ENCODE peak calls at places on chromosome 7, in five cellular contexts. O is choroid plexus epithelial cell; E is EL; W is endodermal cell; P is CD4-positive, alpha-beta T cell. X is an unnamed sample.
A peak's percentile ranks its signal among the peaks of the same experiment; 100 is the strongest.

GRCh38 chr7:129781128-129781855 is 169.8 kb downstream of the NRF1 start:
- DNase-seq in O (no peak), E (no peak), W (peak; percentile 86), P (no peak), X (no peak)

GRCh38 chr7:92670204-92670851 is 80.1 kb upstream of the FAM133B start:
- DNase-seq in O (no peak), E (no peak), W (no peak), P (no peak), X (no peak)

GRCh38 chr7:139482122-139482521 is 1.4 kb downstream of the KLRG2 start:
- DNase-seq in O (no peak), E (no peak), W (no peak), P (no peak), X (no peak)

GRCh38 chr7:95527033-95527775 is 41.5 kb downstream of the ASB4 start:
- DNase-seq in O (peak; percentile 74), E (peak; percentile 53), W (peak; percentile 84), P (no peak), X (peak; percentile 44)

GRCh38 chr7:142759433-142759832 is 10.2 kb downstream of the PRSS1 start:
- DNase-seq in O (no peak), E (no peak), W (peak; percentile 31), P (no peak), X (no peak)

GRCh38 chr7:154744226-154744860 is 258.6 kb downstream of the PAXIP1 start:
- DNase-seq in O (peak; percentile 2), E (no peak), W (peak; percentile 96), P (no peak), X (no peak)

GRCh38 chr7:6258440-6259182 is 13.8 kb downstream of the CYTH3 start:
- DNase-seq in O (peak; percentile 97), E (peak; percentile 79), W (no peak), P (no peak), X (peak; percentile 79)

GRCh38 chr7:112192236-112193154 is 13.7 kb downstream of the DOCK4 start:
- DNase-seq in O (peak; percentile 65), E (peak; percentile 69), W (no peak), P (no peak), X (peak; percentile 88)

GRCh38 chr7:35985126-35985754 is 167.8 kb upstream of the EEPD1 start:
- DNase-seq in O (peak; percentile 88), E (peak; percentile 75), W (peak; percentile 92), P (peak; percentile 71), X (peak; percentile 70)

GRCh38 chr7:23207029-23207428 is 25.2 kb downstream of the NUP42 start:
- DNase-seq in O (no peak), E (no peak), W (no peak), P (no peak), X (no peak)

GRCh38 chr7:141071855-141072547 is 1.9 kb upstream of the TMEM178B start:
- DNase-seq in O (no peak), E (peak; percentile 19), W (peak; percentile 68), P (no peak), X (no peak)

GRCh38 chr7:50669890-50670289 is 104.7 kb upstream of the DDC start:
- DNase-seq in O (no peak), E (no peak), W (no peak), P (no peak), X (no peak)

GRCh38 chr7:43569424-43569823 is 13.5 kb upstream of the STK17A start:
- DNase-seq in O (peak; percentile 89), E (peak; percentile 83), W (no peak), P (no peak), X (peak; percentile 84)

GRCh38 chr7:126689037-126689436 is 563.7 kb downstream of the GRM8 start:
- DNase-seq in O (peak; percentile 82), E (peak; percentile 2), W (peak; percentile 62), P (no peak), X (no peak)

GRCh38 chr7:7569113-7569527 is 2.4 kb downstream of the MIOS start:
- DNase-seq in O (no peak), E (no peak), W (no peak), P (no peak), X (no peak)

GRCh38 chr7:82319674-82320118 is 123.9 kb downstream of the CACNA2D1 start:
- DNase-seq in O (peak; percentile 85), E (peak; percentile 81), W (no peak), P (no peak), X (peak; percentile 88)

GRCh38 chr7:28328161-28328560 is 84.2 kb upstream of the CREB5 start:
- DNase-seq in O (no peak), E (no peak), W (no peak), P (no peak), X (no peak)

GRCh38 chr7:124908258-124908657 is 21.4 kb downstream of the POT1 start:
- DNase-seq in O (peak; percentile 47), E (peak; percentile 39), W (no peak), P (no peak), X (peak; percentile 44)

GRCh38 chr7:134513169-134513752 is 14.1 kb upstream of the AKR1B10 start:
- DNase-seq in O (peak; percentile 71), E (peak; percentile 56), W (peak; percentile 85), P (no peak), X (peak; percentile 63)

GRCh38 chr7:69412331-69413146 is 185.7 kb upstream of the AUTS2 start:
- DNase-seq in O (peak; percentile 10), E (no peak), W (no peak), P (no peak), X (no peak)

GRCh38 chr7:157347217-157347904 is 10.6 kb downstream of the DNAJB6 start:
- DNase-seq in O (peak; percentile 85), E (peak; percentile 85), W (no peak), P (no peak), X (peak; percentile 85)

GRCh38 chr7:106794276-106795136 is 70.6 kb upstream of the PIK3CG start:
- DNase-seq in O (no peak), E (no peak), W (no peak), P (no peak), X (no peak)

GRCh38 chr7:85974176-85974575 is 669.5 kb upstream of the GRM3 start:
- DNase-seq in O (no peak), E (no peak), W (no peak), P (no peak), X (no peak)

GRCh38 chr7:155256761-155257481 is 40.8 kb upstream of the INSIG1 start:
- DNase-seq in O (no peak), E (peak; percentile 38), W (no peak), P (no peak), X (no peak)

GRCh38 chr7:1850976-1851571 is 181.0 kb downstream of the ELFN1 start:
- DNase-seq in O (no peak), E (peak; percentile 37), W (peak; percentile 42), P (no peak), X (no peak)

GRCh38 chr7:129886184-129886817 is 66.5 kb downstream of the UBE2H start:
- DNase-seq in O (no peak), E (no peak), W (no peak), P (no peak), X (no peak)

GRCh38 chr7:50342616-50343114 is 38.1 kb downstream of the IKZF1 start:
- DNase-seq in O (peak; percentile 70), E (no peak), W (peak; percentile 58), P (no peak), X (no peak)

GRCh38 chr7:18212788-18213187 is 185.1 kb upstream of the PRPS1L1 start:
- DNase-seq in O (peak; percentile 39), E (peak; percentile 11), W (no peak), P (no peak), X (peak; percentile 30)

GRCh38 chr7:74291535-74291934 is 2.3 kb downstream of the CLIP2 start:
- DNase-seq in O (no peak), E (no peak), W (no peak), P (no peak), X (no peak)

GRCh38 chr7:44534501-44534900 is 6.6 kb downstream of the NPC1L1 start:
- DNase-seq in O (peak; percentile 41), E (peak; percentile 51), W (peak; percentile 93), P (peak; percentile 8), X (no peak)

GRCh38 chr7:41955475-41956243 is 252.8 kb upstream of the INHBA start:
- DNase-seq in O (peak; percentile 99), E (peak; percentile 99), W (peak; percentile 94), P (no peak), X (peak; percentile 99)

X was measured in IMR-90.